ENCODE peak calls at places on chromosomes 13 and 19, in eight cellular contexts. M, S, O, X, J, L, K and Q are unnamed samples.

GRCh38 chr19:29563688-29564087 is 37.9 kb downstream of the VSTM2B start:
- DNase-seq in O (no peak), K (no peak), M (no peak), L (no peak), X (no peak), S (no peak), J (no peak), Q (no peak)

GRCh38 chr13:51997641-51998330 is 13.5 kb downstream of the ATP7B start:
- DNase-seq in K (no peak), J (peak; percentile 59), M (no peak), L (no peak), S (no peak), X (no peak), O (no peak), Q (no peak)

GRCh38 chr13:102145750-102146149 is 256.1 kb downstream of the FGF14 start:
- DNase-seq in X (no peak), J (no peak), M (no peak), L (no peak), O (no peak), K (no peak), S (no peak), Q (no peak)

GRCh38 chr19:33390120-33390907 is 16.8 kb downstream of the CEBPG start:
- DNase-seq in X (peak; percentile 14), J (no peak), K (no peak), O (peak; percentile 29), M (no peak), S (no peak), L (no peak), Q (no peak)

GRCh38 chr19:12090807-12091206 is 26.3 kb downstream of the ZNF844 start:
- DNase-seq in J (no peak), X (peak; percentile 15), K (peak; percentile 58), O (peak; percentile 25), L (peak; percentile 35), S (peak; percentile 46), M (peak; percentile 53), Q (peak; percentile 78)

GRCh38 chr13:78606471-78607408 is 3.4 kb upstream of the POU4F1 start:
- DNase-seq in X (no peak), L (no peak), J (no peak), K (no peak), M (no peak), S (peak; percentile 12), O (no peak), Q (no peak)

GRCh38 chr13:98441056-98441676 is 135.7 kb downstream of the STK24 start:
- DNase-seq in X (no peak), L (no peak), S (no peak), J (no peak), M (no peak), K (no peak), O (no peak), Q (no peak)

GRCh38 chr13:46796129-46796514 is 839 bp downstream of the ESD start:
- DNase-seq in M (no peak), S (no peak), L (no peak), K (no peak), J (no peak), O (no peak), X (no peak), Q (peak; percentile 2)

GRCh38 chr13:33278923-33279322 is 6.6 kb downstream of the STARD13 start:
- DNase-seq in J (no peak), K (no peak), S (no peak), O (no peak), X (no peak), M (no peak), L (no peak), Q (no peak)

GRCh38 chr13:31970237-31970930 is 61.2 kb upstream of the FRY start:
- DNase-seq in X (peak; percentile 74), S (no peak), L (peak; percentile 21), M (peak; percentile 93), K (no peak), J (no peak), O (peak; percentile 81), Q (peak; percentile 90)

GRCh38 chr19:45499196-45500180 is 1.2 kb downstream of the PPM1N start:
- DNase-seq in J (no peak), L (peak; percentile 42), O (no peak), K (peak; percentile 72), X (no peak), S (peak; percentile 59), M (no peak), Q (peak; percentile 57)

GRCh38 chr13:46595136-46595917 is 42.4 kb downstream of the LRCH1 start:
- DNase-seq in M (peak; percentile 60), O (peak; percentile 49), L (peak; percentile 44), X (peak; percentile 39), J (peak; percentile 93), K (no peak), S (no peak), Q (peak; percentile 49)

GRCh38 chr13:27367570-27367969 is 56.8 kb upstream of the GTF3A start:
- DNase-seq in K (no peak), S (no peak), J (no peak), O (no peak), L (peak; percentile 12), X (no peak), M (no peak), Q (no peak)

GRCh38 chr19:46220038-46220615 is 9.4 kb upstream of the IGFL1 start:
- DNase-seq in X (no peak), J (no peak), S (no peak), O (no peak), M (no peak), L (no peak), K (no peak), Q (no peak)

DNA sequence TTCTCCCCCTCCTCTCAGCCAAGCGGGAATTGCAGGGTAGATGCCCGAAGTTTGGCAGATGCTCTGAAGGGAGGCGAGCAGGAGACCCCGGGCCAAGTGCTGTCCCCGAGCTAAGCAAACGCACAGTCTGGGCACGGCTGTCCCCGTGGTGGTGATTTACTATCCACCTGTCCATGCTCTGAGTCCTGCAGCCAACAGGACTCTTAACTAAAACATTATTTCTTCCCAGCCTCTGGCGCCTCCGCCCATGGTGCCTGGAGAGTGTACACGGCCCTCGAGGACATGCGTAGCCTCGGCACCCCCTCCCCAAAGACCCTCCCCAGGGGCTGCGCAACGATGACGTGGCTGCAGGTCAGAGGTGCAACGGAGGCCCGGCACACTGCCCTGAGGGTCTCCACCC is 7.6 kb downstream of the TINCR start:
- DNase-seq in J (no peak), K (no peak), L (no peak), M (no peak), O (no peak), S (no peak), X (no peak), Q (no peak)
- H3K4me2 ChIP-seq in J (no peak overlapping the region), K (no peak overlapping the region), L (no peak overlapping the region), M (no peak overlapping the region), O (no peak overlapping the region), S (no peak overlapping the region), X (no peak overlapping the region), Q (no peak overlapping the region)

GRCh38 chr19:41016488-41017071 is 25.5 kb downstream of the CYP2B6 start:
- DNase-seq in J (no peak), X (no peak), S (no peak), O (no peak), M (no peak), K (no peak), L (no peak), Q (no peak)

GRCh38 chr19:41014643-41015042 is 23.6 kb downstream of the CYP2B6 start:
- DNase-seq in S (no peak), J (no peak), O (no peak), L (no peak), X (no peak), K (no peak), M (no peak), Q (no peak)

GRCh38 chr19:41023193-41023592 is 32.1 kb downstream of the CYP2B6 start:
- DNase-seq in M (no peak), K (peak; percentile 19), X (no peak), J (no peak), O (no peak), S (no peak), L (no peak), Q (no peak)

GRCh38 chr19:41018736-41019290 is 27.7 kb downstream of the CYP2B6 start:
- DNase-seq in O (no peak), J (no peak), S (no peak), K (no peak), L (no peak), X (no peak), M (no peak), Q (no peak)

DNA sequence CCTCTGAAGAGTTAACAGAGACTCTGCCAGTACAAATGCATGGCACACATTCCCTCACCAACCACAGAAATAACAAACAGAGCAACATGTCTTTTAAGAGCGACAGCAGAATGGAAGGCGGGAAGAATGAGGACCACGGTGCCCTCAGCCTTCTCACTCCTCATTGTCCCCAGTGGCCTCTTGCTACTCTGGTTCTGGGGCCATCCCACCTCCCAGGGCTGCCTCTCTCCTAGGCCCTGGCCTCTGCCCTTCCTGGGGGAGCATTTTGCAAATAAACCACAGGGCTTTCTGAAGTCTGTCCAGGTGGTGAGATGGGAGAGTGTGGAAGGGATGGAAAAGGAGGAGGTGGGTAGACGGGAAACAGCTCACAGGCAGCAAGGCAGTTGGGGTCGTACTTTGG is 28.3 kb downstream of the CYP2B6 start:
- DNase-seq in S (no peak), K (peak; percentile 2), M (no peak), X (no peak), J (no peak), L (no peak), O (no peak), Q (no peak)
- H3K4me3 ChIP-seq in S (no peak overlapping the region), K (no peak overlapping the region), M (no peak overlapping the region), X (no peak overlapping the region), J (no peak overlapping the region), L (no peak overlapping the region), O (no peak overlapping the region), Q (no peak overlapping the region)

GRCh38 chr19:50329146-50329925 is at the start of gene KCNC3:
- DNase-seq in K (peak; percentile 93), M (peak; percentile 83), S (peak; percentile 100), X (peak; percentile 72), J (peak; percentile 86), L (peak; percentile 99), O (peak; percentile 86), Q (peak; percentile 95)
- H2AFZ ChIP-seq in K (peak within 1 kb of the TSS; percentile 94), M (peak within 1 kb of the TSS; percentile 80), S (peak within 1 kb of the TSS; percentile 82), X (peak within 1 kb of the TSS; percentile 64), J (no peak within 1 kb of the TSS), L (peak within 1 kb of the TSS; percentile 76), O (no peak within 1 kb of the TSS), Q (peak within 1 kb of the TSS; percentile 58)

GRCh38 chr13:99982021-99982740 is 597 bp downstream of the ZIC2 start:
- DNase-seq in M (no peak), O (peak; percentile 35), X (no peak), J (no peak), K (peak; percentile 17), L (no peak), S (no peak), Q (peak; percentile 52)
- H3K4me2 ChIP-seq in M (no peak overlapping the region), O (no peak overlapping the region), X (peak overlapping the region; percentile 81), J (peak overlapping the region; percentile 98), K (peak overlapping the region; percentile 85), L (peak overlapping the region; percentile 69), S (peak overlapping the region; percentile 23), Q (peak overlapping the region; percentile 14)